ENCODE peak calls at places on chromosomes 6 and 20, in seven cellular contexts. P, Z, V, B, J, T and O are unnamed samples.

GRCh38 chr6:113411006-113411405 is 446.1 kb upstream of the MARCKS start:
- DNase-seq in B (no peak), J (no peak), Z (peak; percentile 15), V (no peak), T (no peak), P (no peak), O (no peak)

GRCh38 chr20:5090191-5090590 is 29.6 kb downstream of the PCNA start:
- DNase-seq in T (peak; percentile 81), P (no peak), Z (no peak), V (peak; percentile 24), B (no peak), J (no peak), O (no peak)

GRCh38 chr20:58109126-58109880 is 119.2 kb downstream of the ANKRD60 start:
- DNase-seq in T (no peak), V (no peak), Z (no peak), B (no peak), P (no peak), J (no peak), O (no peak)

GRCh38 chr6:24382220-24382540 is 20.6 kb upstream of the MRS2 start:
- DNase-seq in P (no peak), T (no peak), B (no peak), Z (no peak), J (no peak), V (no peak), O (no peak)

GRCh38 chr20:25116746-25117457 is 35.0 kb upstream of the VSX1 start:
- DNase-seq in P (no peak), T (no peak), J (no peak), B (no peak), Z (no peak), V (peak; percentile 7), O (no peak)

GRCh38 chr6:35719830-35720733 is 16.8 kb upstream of the ARMC12 start:
- DNase-seq in P (no peak), V (peak; percentile 58), T (peak; percentile 90), B (no peak), J (peak; percentile 79), Z (peak; percentile 50), O (peak; percentile 47)

GRCh38 chr6:29676981-29677601 is 3.9 kb downstream of the ZFP57 start:
- DNase-seq in J (no peak), V (no peak), T (no peak), Z (no peak), B (no peak), P (no peak), O (no peak)

GRCh38 chr6:161486326-161486725 is 212.5 kb upstream of the AGPAT4 start:
- DNase-seq in J (no peak), P (peak; percentile 41), V (no peak), B (no peak), Z (no peak), T (no peak), O (no peak)

GRCh38 chr20:24503352-24503931 is 34.0 kb downstream of the SYNDIG1 start:
- DNase-seq in T (no peak), B (no peak), P (no peak), V (no peak), J (no peak), Z (no peak), O (no peak)

GRCh38 chr6:52012582-52012981 is 74.8 kb downstream of the PKHD1 start:
- DNase-seq in Z (no peak), V (no peak), J (no peak), B (no peak), P (no peak), T (no peak), O (no peak)

GRCh38 chr6:107304421-107305025 is 154.8 kb downstream of the PDSS2 start:
- DNase-seq in Z (no peak), V (no peak), J (no peak), T (no peak), P (peak; percentile 48), B (no peak), O (no peak)

GRCh38 chr20:25259788-25260254 is 11.9 kb downstream of the PYGB start:
- DNase-seq in P (no peak), T (no peak), B (no peak), J (peak; percentile 22), V (no peak), Z (peak; percentile 13), O (no peak)

GRCh38 chr20:41174782-41175181 is 37.4 kb downstream of the PLCG1 start:
- DNase-seq in J (no peak), Z (peak; percentile 7), P (no peak), B (peak; percentile 3), V (no peak), T (peak; percentile 47), O (peak; percentile 36)

GRCh38 chr6:143241110-143241509 is 180.4 kb downstream of the AIG1 start:
- DNase-seq in P (no peak), T (no peak), J (no peak), Z (no peak), B (no peak), V (no peak), O (no peak)

DNA sequence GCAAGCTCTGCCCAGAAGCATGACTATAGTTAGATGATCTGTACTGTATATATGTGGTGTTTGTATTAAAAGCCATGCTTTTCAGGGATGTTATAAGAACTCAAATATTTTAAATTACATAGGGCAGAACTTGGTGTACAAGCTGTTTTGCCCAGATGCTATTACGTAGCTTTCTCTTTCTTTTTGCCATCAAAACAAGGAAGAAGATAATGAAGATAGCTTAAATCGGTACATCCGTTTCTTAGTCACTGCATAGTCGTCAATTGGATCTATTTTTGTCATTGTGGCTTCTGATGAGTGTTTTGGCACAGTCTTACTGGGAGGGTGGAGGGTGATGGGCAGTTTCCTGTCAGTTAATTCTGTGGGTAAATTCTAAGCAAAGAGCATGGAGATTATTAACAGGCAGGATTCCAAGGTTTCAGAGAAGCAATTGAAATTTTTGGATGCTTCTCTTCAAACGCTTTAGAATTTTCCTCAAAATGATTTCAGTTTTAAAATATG is 649.1 kb upstream of the GJE1 start:
- DNase-seq in Z (peak; percentile 47), P (no peak), B (no peak), V (no peak), J (no peak), T (no peak), O (no peak)
- TF ChIP-seq POLR2AphosphoS5 in Z (no peak), P (no peak), B (peak; percentile 40), V (no peak), J (peak; percentile 42), T (peak; percentile 72), O (no peak)

GRCh38 chr20:3751284-3751663 is 16.3 kb downstream of the ADISSP start:
- DNase-seq in V (peak; percentile 58), P (no peak), J (peak; percentile 65), B (no peak), Z (no peak), T (no peak), O (no peak)
- H3K4me3 ChIP-seq in V (peak overlapping the region; percentile 73), P (no peak overlapping the region), J (no peak overlapping the region), B (no peak overlapping the region), Z (no peak overlapping the region), T (no peak overlapping the region), O (peak overlapping the region; percentile 50)

GRCh38 chr6:158040051-158040803 is 58.6 kb downstream of the SYNJ2 start:
- DNase-seq in Z (no peak), P (peak; percentile 83), J (peak; percentile 71), B (no peak), T (no peak), V (no peak), O (no peak)
- H3K4me1 ChIP-seq in Z (peaks cover 27% of the 10 kb centered on the region), P (peaks cover 67% of the 10 kb centered on the region), J (peaks cover 53% of the 10 kb centered on the region), B (peaks cover 30% of the 10 kb centered on the region), T (peaks cover 23% of the 10 kb centered on the region), V (no peaks in the 10 kb centered on the region), O (no peaks in the 10 kb centered on the region)

GRCh38 chr6:4567141-4567540 is 209.1 kb upstream of the CDYL start:
- DNase-seq in P (no peak), T (no peak), B (no peak), Z (no peak), V (no peak), J (no peak), O (no peak)

GRCh38 chr6:4573958-4574481 is 202.2 kb upstream of the CDYL start:
- DNase-seq in Z (no peak), P (no peak), V (no peak), J (no peak), T (no peak), B (no peak), O (no peak)

GRCh38 chr6:4575724-4576123 is 200.5 kb upstream of the CDYL start:
- DNase-seq in V (no peak), J (no peak), T (no peak), P (no peak), Z (no peak), B (no peak), O (no peak)

GRCh38 chr6:4568138-4568537 is 208.1 kb upstream of the CDYL start:
- DNase-seq in B (no peak), T (no peak), J (no peak), V (no peak), Z (no peak), P (no peak), O (no peak)

DNA sequence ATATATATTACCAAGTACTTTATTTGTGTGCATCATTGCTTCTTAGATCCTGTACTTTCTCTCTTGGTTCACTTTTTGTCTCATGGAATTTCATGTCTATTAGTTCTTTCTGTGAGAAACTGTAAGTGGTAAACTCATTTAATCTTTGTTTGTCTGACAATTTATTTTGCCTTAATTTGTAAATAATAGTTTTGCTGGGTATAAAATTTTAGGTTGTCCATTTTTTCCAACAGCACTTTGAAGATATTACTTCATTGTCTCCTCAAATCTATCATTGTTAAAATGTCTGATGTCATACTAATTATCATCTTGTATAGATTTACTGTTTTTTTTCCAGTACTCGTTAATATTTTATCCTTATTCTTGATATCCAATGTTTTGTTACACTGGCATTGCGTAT is 205.2 kb upstream of the CDYL start:
- DNase-seq in J (no peak), B (no peak), T (no peak), P (no peak), Z (no peak), V (no peak), O (no peak)
- TF ChIP-seq POLR2AphosphoS5 in J (no peak), B (no peak), T (no peak), P (no peak), Z (no peak), V (no peak), O (no peak)

DNA sequence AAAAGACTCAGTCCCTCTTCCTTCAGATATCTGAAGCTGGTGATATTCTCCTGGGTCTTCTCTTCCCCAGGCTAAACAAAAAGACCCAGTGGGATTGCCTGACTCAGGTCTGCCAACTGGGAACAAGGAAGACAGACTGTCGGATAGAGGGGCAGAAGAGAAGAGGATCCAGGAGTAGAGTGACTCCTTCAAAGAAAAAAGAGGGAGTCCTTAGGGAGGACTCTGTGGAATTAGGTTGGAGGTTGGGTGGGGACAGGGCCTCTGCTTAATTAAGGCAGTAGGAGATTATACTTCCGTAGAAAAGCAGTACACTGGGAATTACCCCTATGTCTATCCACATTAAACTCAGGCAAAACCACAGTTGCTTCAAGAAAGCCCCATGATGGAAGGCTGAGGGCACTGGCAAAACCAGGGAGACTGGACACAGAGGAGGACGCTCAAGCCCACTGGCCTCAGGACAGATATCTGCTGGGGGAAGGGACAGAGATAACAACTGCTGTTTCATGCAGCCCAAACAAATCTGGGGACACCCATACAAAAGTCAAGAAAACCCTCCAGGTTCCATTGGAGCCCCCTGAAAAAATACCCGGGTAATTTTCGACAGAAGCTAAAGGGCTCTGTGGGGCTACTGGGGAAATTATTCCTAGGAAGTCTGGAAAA is 5.7 kb downstream of the BCL2L1 start:
- DNase-seq in V (no peak), J (peak; percentile 24), P (no peak), B (no peak), Z (no peak), T (peak; percentile 27), O (no peak)
- H3K4me3 ChIP-seq in V (no peak overlapping the region), J (no peak overlapping the region), P (no peak overlapping the region), B (no peak overlapping the region), Z (no peak overlapping the region), T (no peak overlapping the region), O (no peak overlapping the region)